ENCODE peak calls at places on chromosomes 2 and 18, in six cellular contexts. One of them, this sample, is unnamed.

GRCh38 chr2:115163572-115163971 is 721.1 kb downstream of the DPP10 start:
- DNase-seq in stimulated activated CD8-positive, alpha-beta memory T cell treated with anti-CD3 and anti-CD28 coated beads, Interleukin-15, amount 100 ng/mL, for 4 hours: no peak
- DNase-seq in NCI-H1092 treated with DMSO at 0.1 percent for 48 hours: no peak
- DNase-seq in AG09319: no peak
- DNase-seq in Panc1: no peak
- DNase-seq in stimulated activated CD4-positive, alpha-beta T cell treated with anti-CD3 and anti-CD28 coated beads, Interleukin-15, amount 100 ng/mL, for 1 hour: no peak
- DNase-seq in this sample: no peak

GRCh38 chr2:43174368-43175186 is 51.8 kb downstream of the ZFP36L2 start:
- DNase-seq in stimulated activated CD8-positive, alpha-beta memory T cell treated with anti-CD3 and anti-CD28 coated beads, Interleukin-15, amount 100 ng/mL, for 4 hours: peak; percentile 45
- DNase-seq in NCI-H1092 treated with DMSO at 0.1 percent for 48 hours: no peak
- DNase-seq in AG09319: no peak
- DNase-seq in Panc1: no peak
- DNase-seq in stimulated activated CD4-positive, alpha-beta T cell treated with anti-CD3 and anti-CD28 coated beads, Interleukin-15, amount 100 ng/mL, for 1 hour: peak; percentile 60
- DNase-seq in this sample: no peak

GRCh38 chr2:150552421-150552820 is 65.0 kb upstream of the RND3 start:
- DNase-seq in stimulated activated CD8-positive, alpha-beta memory T cell treated with anti-CD3 and anti-CD28 coated beads, Interleukin-15, amount 100 ng/mL, for 4 hours: no peak
- DNase-seq in NCI-H1092 treated with DMSO at 0.1 percent for 48 hours: no peak
- DNase-seq in AG09319: no peak
- DNase-seq in Panc1: no peak
- DNase-seq in stimulated activated CD4-positive, alpha-beta T cell treated with anti-CD3 and anti-CD28 coated beads, Interleukin-15, amount 100 ng/mL, for 1 hour: no peak
- DNase-seq in this sample: no peak

GRCh38 chr2:10875126-10875525 is 36.6 kb upstream of the KCNF1 start:
- DNase-seq in stimulated activated CD8-positive, alpha-beta memory T cell treated with anti-CD3 and anti-CD28 coated beads, Interleukin-15, amount 100 ng/mL, for 4 hours: no peak
- DNase-seq in NCI-H1092 treated with DMSO at 0.1 percent for 48 hours: no peak
- DNase-seq in AG09319: no peak
- DNase-seq in Panc1: no peak
- DNase-seq in stimulated activated CD4-positive, alpha-beta T cell treated with anti-CD3 and anti-CD28 coated beads, Interleukin-15, amount 100 ng/mL, for 1 hour: no peak
- DNase-seq in this sample: no peak

GRCh38 chr2:101442667-101443061 is 32.2 kb downstream of the RFX8 start:
- DNase-seq in stimulated activated CD8-positive, alpha-beta memory T cell treated with anti-CD3 and anti-CD28 coated beads, Interleukin-15, amount 100 ng/mL, for 4 hours: no peak
- DNase-seq in NCI-H1092 treated with DMSO at 0.1 percent for 48 hours: no peak
- DNase-seq in AG09319: no peak
- DNase-seq in Panc1: no peak
- DNase-seq in stimulated activated CD4-positive, alpha-beta T cell treated with anti-CD3 and anti-CD28 coated beads, Interleukin-15, amount 100 ng/mL, for 1 hour: no peak
- DNase-seq in this sample: no peak

GRCh38 chr2:119174216-119174992 is 15.9 kb upstream of the C1QL2 start:
- DNase-seq in stimulated activated CD8-positive, alpha-beta memory T cell treated with anti-CD3 and anti-CD28 coated beads, Interleukin-15, amount 100 ng/mL, for 4 hours: no peak
- DNase-seq in NCI-H1092 treated with DMSO at 0.1 percent for 48 hours: no peak
- DNase-seq in AG09319: no peak
- DNase-seq in Panc1: no peak
- DNase-seq in stimulated activated CD4-positive, alpha-beta T cell treated with anti-CD3 and anti-CD28 coated beads, Interleukin-15, amount 100 ng/mL, for 1 hour: peak; percentile 34
- DNase-seq in this sample: no peak

GRCh38 chr18:11518788-11519685 is 90.4 kb upstream of the SLC35G4 start:
- DNase-seq in stimulated activated CD8-positive, alpha-beta memory T cell treated with anti-CD3 and anti-CD28 coated beads, Interleukin-15, amount 100 ng/mL, for 4 hours: no peak
- DNase-seq in NCI-H1092 treated with DMSO at 0.1 percent for 48 hours: peak; percentile 12
- DNase-seq in AG09319: no peak
- DNase-seq in Panc1: peak; percentile 25
- DNase-seq in stimulated activated CD4-positive, alpha-beta T cell treated with anti-CD3 and anti-CD28 coated beads, Interleukin-15, amount 100 ng/mL, for 1 hour: peak; percentile 2
- DNase-seq in this sample: no peak

GRCh38 chr18:23918395-23919032 is 96.0 kb upstream of the TTC39C start:
- DNase-seq in stimulated activated CD8-positive, alpha-beta memory T cell treated with anti-CD3 and anti-CD28 coated beads, Interleukin-15, amount 100 ng/mL, for 4 hours: peak; percentile 49
- DNase-seq in NCI-H1092 treated with DMSO at 0.1 percent for 48 hours: peak; percentile 74
- DNase-seq in AG09319: no peak
- DNase-seq in Panc1: peak; percentile 43
- DNase-seq in stimulated activated CD4-positive, alpha-beta T cell treated with anti-CD3 and anti-CD28 coated beads, Interleukin-15, amount 100 ng/mL, for 1 hour: peak; percentile 66
- DNase-seq in this sample: no peak

GRCh38 chr2:216860738-216861137 is 874 bp upstream of the TNP1 start:
- DNase-seq in stimulated activated CD8-positive, alpha-beta memory T cell treated with anti-CD3 and anti-CD28 coated beads, Interleukin-15, amount 100 ng/mL, for 4 hours: no peak
- DNase-seq in NCI-H1092 treated with DMSO at 0.1 percent for 48 hours: peak; percentile 49
- DNase-seq in AG09319: no peak
- DNase-seq in Panc1: no peak
- DNase-seq in stimulated activated CD4-positive, alpha-beta T cell treated with anti-CD3 and anti-CD28 coated beads, Interleukin-15, amount 100 ng/mL, for 1 hour: no peak
- DNase-seq in this sample: no peak

GRCh38 chr2:10460366-10460796 is 12.3 kb upstream of the ODC1 start:
- DNase-seq in stimulated activated CD8-positive, alpha-beta memory T cell treated with anti-CD3 and anti-CD28 coated beads, Interleukin-15, amount 100 ng/mL, for 4 hours: no peak
- DNase-seq in NCI-H1092 treated with DMSO at 0.1 percent for 48 hours: no peak
- DNase-seq in AG09319: no peak
- DNase-seq in Panc1: no peak
- DNase-seq in stimulated activated CD4-positive, alpha-beta T cell treated with anti-CD3 and anti-CD28 coated beads, Interleukin-15, amount 100 ng/mL, for 1 hour: no peak
- DNase-seq in this sample: no peak

GRCh38 chr2:62465741-62466500 is 40.1 kb downstream of the TMEM17 start:
- DNase-seq in stimulated activated CD8-positive, alpha-beta memory T cell treated with anti-CD3 and anti-CD28 coated beads, Interleukin-15, amount 100 ng/mL, for 4 hours: no peak
- DNase-seq in NCI-H1092 treated with DMSO at 0.1 percent for 48 hours: peak; percentile 12
- DNase-seq in AG09319: no peak
- DNase-seq in Panc1: no peak
- DNase-seq in stimulated activated CD4-positive, alpha-beta T cell treated with anti-CD3 and anti-CD28 coated beads, Interleukin-15, amount 100 ng/mL, for 1 hour: no peak
- DNase-seq in this sample: no peak

GRCh38 chr2:164910091-164910899 is 45.0 kb downstream of the SLC38A11 start:
- DNase-seq in stimulated activated CD8-positive, alpha-beta memory T cell treated with anti-CD3 and anti-CD28 coated beads, Interleukin-15, amount 100 ng/mL, for 4 hours: no peak
- DNase-seq in NCI-H1092 treated with DMSO at 0.1 percent for 48 hours: peak; percentile 71
- DNase-seq in AG09319: no peak
- DNase-seq in Panc1: no peak
- DNase-seq in stimulated activated CD4-positive, alpha-beta T cell treated with anti-CD3 and anti-CD28 coated beads, Interleukin-15, amount 100 ng/mL, for 1 hour: no peak
- DNase-seq in this sample: no peak

GRCh38 chr2:128313076-128313836 is 5.4 kb downstream of the HS6ST1 start:
- DNase-seq in stimulated activated CD8-positive, alpha-beta memory T cell treated with anti-CD3 and anti-CD28 coated beads, Interleukin-15, amount 100 ng/mL, for 4 hours: no peak
- DNase-seq in NCI-H1092 treated with DMSO at 0.1 percent for 48 hours: no peak
- DNase-seq in AG09319: no peak
- DNase-seq in Panc1: no peak
- DNase-seq in stimulated activated CD4-positive, alpha-beta T cell treated with anti-CD3 and anti-CD28 coated beads, Interleukin-15, amount 100 ng/mL, for 1 hour: no peak
- DNase-seq in this sample: peak; percentile 48

GRCh38 chr2:52936029-52936428 is 831.6 kb upstream of the CHAC2 start:
- DNase-seq in stimulated activated CD8-positive, alpha-beta memory T cell treated with anti-CD3 and anti-CD28 coated beads, Interleukin-15, amount 100 ng/mL, for 4 hours: no peak
- DNase-seq in NCI-H1092 treated with DMSO at 0.1 percent for 48 hours: no peak
- DNase-seq in AG09319: no peak
- DNase-seq in Panc1: peak; percentile 15
- DNase-seq in stimulated activated CD4-positive, alpha-beta T cell treated with anti-CD3 and anti-CD28 coated beads, Interleukin-15, amount 100 ng/mL, for 1 hour: no peak
- DNase-seq in this sample: no peak

GRCh38 chr18:44680271-44681038 is at the start of gene SETBP1:
- DNase-seq in stimulated activated CD8-positive, alpha-beta memory T cell treated with anti-CD3 and anti-CD28 coated beads, Interleukin-15, amount 100 ng/mL, for 4 hours: peak; percentile 18
- DNase-seq in NCI-H1092 treated with DMSO at 0.1 percent for 48 hours: peak; percentile 83
- DNase-seq in AG09319: peak; percentile 42
- DNase-seq in Panc1: no peak
- DNase-seq in stimulated activated CD4-positive, alpha-beta T cell treated with anti-CD3 and anti-CD28 coated beads, Interleukin-15, amount 100 ng/mL, for 1 hour: peak; percentile 3
- DNase-seq in this sample: peak; percentile 74

GRCh38 chr2:109143214-109144187 is 14.5 kb downstream of the SH3RF3 start:
- DNase-seq in stimulated activated CD8-positive, alpha-beta memory T cell treated with anti-CD3 and anti-CD28 coated beads, Interleukin-15, amount 100 ng/mL, for 4 hours: no peak
- DNase-seq in NCI-H1092 treated with DMSO at 0.1 percent for 48 hours: no peak
- DNase-seq in AG09319: no peak
- DNase-seq in Panc1: no peak
- DNase-seq in stimulated activated CD4-positive, alpha-beta T cell treated with anti-CD3 and anti-CD28 coated beads, Interleukin-15, amount 100 ng/mL, for 1 hour: peak; percentile 41
- DNase-seq in this sample: no peak

GRCh38 chr2:189347540-189347939 is 93.7 kb upstream of the WDR75 start:
- DNase-seq in stimulated activated CD8-positive, alpha-beta memory T cell treated with anti-CD3 and anti-CD28 coated beads, Interleukin-15, amount 100 ng/mL, for 4 hours: no peak
- DNase-seq in NCI-H1092 treated with DMSO at 0.1 percent for 48 hours: no peak
- DNase-seq in AG09319: peak; percentile 92
- DNase-seq in Panc1: no peak
- DNase-seq in stimulated activated CD4-positive, alpha-beta T cell treated with anti-CD3 and anti-CD28 coated beads, Interleukin-15, amount 100 ng/mL, for 1 hour: no peak
- DNase-seq in this sample: no peak

GRCh38 chr2:73082523-73083410 is 11.3 kb upstream of the SFXN5 start:
- DNase-seq in stimulated activated CD8-positive, alpha-beta memory T cell treated with anti-CD3 and anti-CD28 coated beads, Interleukin-15, amount 100 ng/mL, for 4 hours: no peak
- DNase-seq in NCI-H1092 treated with DMSO at 0.1 percent for 48 hours: no peak
- DNase-seq in AG09319: no peak
- DNase-seq in Panc1: no peak
- DNase-seq in stimulated activated CD4-positive, alpha-beta T cell treated with anti-CD3 and anti-CD28 coated beads, Interleukin-15, amount 100 ng/mL, for 1 hour: no peak
- DNase-seq in this sample: no peak

GRCh38 chr18:37544196-37544595 is 21.4 kb downstream of the CELF4 start:
- DNase-seq in stimulated activated CD8-positive, alpha-beta memory T cell treated with anti-CD3 and anti-CD28 coated beads, Interleukin-15, amount 100 ng/mL, for 4 hours: no peak
- DNase-seq in NCI-H1092 treated with DMSO at 0.1 percent for 48 hours: no peak
- DNase-seq in AG09319: no peak
- DNase-seq in Panc1: no peak
- DNase-seq in stimulated activated CD4-positive, alpha-beta T cell treated with anti-CD3 and anti-CD28 coated beads, Interleukin-15, amount 100 ng/mL, for 1 hour: no peak
- DNase-seq in this sample: no peak

GRCh38 chr2:12257476-12257875 is 459.3 kb upstream of the TRIB2 start:
- DNase-seq in stimulated activated CD8-positive, alpha-beta memory T cell treated with anti-CD3 and anti-CD28 coated beads, Interleukin-15, amount 100 ng/mL, for 4 hours: no peak
- DNase-seq in NCI-H1092 treated with DMSO at 0.1 percent for 48 hours: no peak
- DNase-seq in AG09319: no peak
- DNase-seq in Panc1: no peak
- DNase-seq in stimulated activated CD4-positive, alpha-beta T cell treated with anti-CD3 and anti-CD28 coated beads, Interleukin-15, amount 100 ng/mL, for 1 hour: no peak
- DNase-seq in this sample: no peak

GRCh38 chr2:185456517-185456916 is 282.1 kb upstream of the FSIP2 start:
- DNase-seq in stimulated activated CD8-positive, alpha-beta memory T cell treated with anti-CD3 and anti-CD28 coated beads, Interleukin-15, amount 100 ng/mL, for 4 hours: no peak
- DNase-seq in NCI-H1092 treated with DMSO at 0.1 percent for 48 hours: no peak
- DNase-seq in AG09319: no peak
- DNase-seq in Panc1: no peak
- DNase-seq in stimulated activated CD4-positive, alpha-beta T cell treated with anti-CD3 and anti-CD28 coated beads, Interleukin-15, amount 100 ng/mL, for 1 hour: no peak
- DNase-seq in this sample: no peak

GRCh38 chr2:25042321-25043240 is 705 bp downstream of the EFR3B start:
- DNase-seq in stimulated activated CD8-positive, alpha-beta memory T cell treated with anti-CD3 and anti-CD28 coated beads, Interleukin-15, amount 100 ng/mL, for 4 hours: no peak
- DNase-seq in NCI-H1092 treated with DMSO at 0.1 percent for 48 hours: peak; percentile 31
- DNase-seq in AG09319: no peak
- DNase-seq in Panc1: no peak
- DNase-seq in stimulated activated CD4-positive, alpha-beta T cell treated with anti-CD3 and anti-CD28 coated beads, Interleukin-15, amount 100 ng/mL, for 1 hour: no peak
- DNase-seq in this sample: no peak